ENCODE peak calls at places on chromosomes 6 and 20, in eight cellular contexts. Z is fibroblast of gingiva, E is HT1080, R is H4, A is fibroblast of pulmonary artery, K is OCI-LY7, Q is cardiac fibroblast, D is tibial nerve. G is an unnamed sample.

GRCh38 chr6:89067796-89068195 is 12.8 kb upstream of the PNRC1 start:
- DNase-seq in Z (no peak), K (no peak), D (no peak), A (no peak), Q (no peak), R (no peak), E (no peak), G (no peak)

GRCh38 chr6:52517502-52518278 is 59.2 kb downstream of the TRAM2 start:
- DNase-seq in R (peak), Q (peak), K (no peak), E (peak), D (peak), A (peak), Z (peak), G (no peak)

GRCh38 chr20:63096681-63097335 is 90.0 kb upstream of the BHLHE23 start:
- DNase-seq in K (no peak), R (no peak), D (no peak), Z (no peak), E (no peak), Q (no peak), A (no peak), G (no peak)

GRCh38 chr20:40738976-40739375 is 49.9 kb upstream of the MAFB start:
- DNase-seq in E (no peak), D (no peak), Z (no peak), A (no peak), R (no peak), Q (no peak), K (no peak), G (no peak)

GRCh38 chr20:62980970-62981369 is 25.8 kb downstream of the BHLHE23 start:
- DNase-seq in A (no peak), E (no peak), D (no peak), Q (no peak), K (peak), R (no peak), Z (no peak), G (no peak)

GRCh38 chr20:38113401-38114325 is 51.4 kb downstream of the TGM2 start:
- DNase-seq in Q (no peak), A (no peak), Z (no peak), R (no peak), E (no peak), D (no peak), K (peak), G (no peak)

GRCh38 chr6:108080010-108080780 is 5.7 kb upstream of the OSTM1 start:
- DNase-seq in R (peak), A (peak), D (no peak), E (peak), K (no peak), Z (peak), Q (peak), G (no peak)

GRCh38 chr6:15950962-15951569 is 177.8 kb upstream of the MYLIP start:
- DNase-seq in D (no peak), Q (no peak), K (no peak), Z (no peak), A (no peak), E (no peak), R (no peak), G (no peak)

GRCh38 chr6:97292671-97293070 is 9.7 kb upstream of the MMS22L start:
- DNase-seq in Q (no peak), K (no peak), A (no peak), Z (no peak), D (no peak), R (peak), E (peak), G (no peak)

GRCh38 chr20:62305149-62305764 is 2.5 kb downstream of the ADRM1 start:
- DNase-seq in E (no peak), A (no peak), Q (peak), D (no peak), R (peak), K (no peak), Z (peak), G (peak)

G was measured in NCI-H510A.